ENCODE peak calls at places on chromosome 10, in four cellular contexts. One of them, this sample, is unnamed.

GRCh38 chr10:46245381-46245900 is 41.4 kb upstream of the ANTXRL start:
- DNase-seq in HepG2: no peak
- DNase-seq in K562: no peak
- DNase-seq in GM12878: no peak
- DNase-seq in this sample: no peak

GRCh38 chr10:111565542-111565941 is 488.7 kb downstream of the ADRA2A start:
- DNase-seq in GM12878: no peak
- DNase-seq in HepG2: no peak
- DNase-seq in K562: no peak
- DNase-seq in this sample: no peak

GRCh38 chr10:113788604-113789083 is 37.2 kb downstream of the PLEKHS1 start:
- DNase-seq in HepG2: no peak
- DNase-seq in GM12878: peak
- DNase-seq in K562: peak
- DNase-seq in this sample: no peak

GRCh38 chr10:96416643-96417042 is 57.8 kb upstream of the OPALIN start:
- DNase-seq in K562: no peak
- DNase-seq in GM12878: no peak
- DNase-seq in HepG2: peak
- DNase-seq in this sample: no peak

GRCh38 chr10:1643161-1643910 is 94.0 kb downstream of the ADARB2 start:
- DNase-seq in HepG2: peak
- DNase-seq in GM12878: peak
- DNase-seq in K562: peak
- DNase-seq in this sample: peak

GRCh38 chr10:114694735-114695134 is 36.7 kb upstream of the ABLIM1 start:
- DNase-seq in K562: peak
- DNase-seq in GM12878: no peak
- DNase-seq in HepG2: peak
- DNase-seq in this sample: peak

GRCh38 chr10:120429395-120429794 is 27.6 kb upstream of the PLPP4 start:
- DNase-seq in HepG2: no peak
- DNase-seq in K562: no peak
- DNase-seq in GM12878: no peak
- DNase-seq in this sample: no peak

GRCh38 chr10:73968101-73968515 is 29.8 kb upstream of the VCL start:
- DNase-seq in K562: no peak
- DNase-seq in GM12878: no peak
- DNase-seq in HepG2: no peak
- DNase-seq in this sample: no peak

GRCh38 chr10:92045641-92046106 is 122.1 kb downstream of the BTAF1 start:
- DNase-seq in GM12878: no peak
- DNase-seq in K562: no peak
- DNase-seq in HepG2: no peak
- DNase-seq in this sample: peak

GRCh38 chr10:42960491-42961155 is 116.2 kb upstream of the RET start:
- DNase-seq in GM12878: no peak
- DNase-seq in HepG2: no peak
- DNase-seq in K562: no peak
- DNase-seq in this sample: peak

GRCh38 chr10:133124357-133125211 is 35.4 kb upstream of the KNDC1 start:
- DNase-seq in K562: peak
- DNase-seq in HepG2: no peak
- DNase-seq in GM12878: no peak
- DNase-seq in this sample: peak

GRCh38 chr10:85919358-85920022 is 447.1 kb downstream of the GRID1 start:
- DNase-seq in HepG2: no peak
- DNase-seq in K562: no peak
- DNase-seq in GM12878: no peak
- DNase-seq in this sample: no peak

GRCh38 chr10:22720667-22721066 is 6.3 kb upstream of the PIP4K2A start:
- DNase-seq in K562: peak
- DNase-seq in GM12878: no peak
- DNase-seq in HepG2: no peak
- DNase-seq in this sample: no peak

GRCh38 chr10:110067960-110068770 is 60.4 kb downstream of the ADD3 start:
- DNase-seq in HepG2: peak
- DNase-seq in K562: peak
- DNase-seq in GM12878: no peak
- DNase-seq in this sample: no peak

GRCh38 chr10:121935702-121936101 is 7.9 kb upstream of the ATE1 start:
- DNase-seq in K562: no peak
- DNase-seq in HepG2: peak
- DNase-seq in GM12878: no peak
- DNase-seq in this sample: no peak

GRCh38 chr10:132452216-132452650 is 55.2 kb downstream of the PWWP2B start:
- DNase-seq in HepG2: no peak
- DNase-seq in GM12878: no peak
- DNase-seq in K562: no peak
- DNase-seq in this sample: no peak

GRCh38 chr10:43843331-43844101 is 194.8 kb upstream of the ZNF32 start:
- DNase-seq in K562: no peak
- DNase-seq in HepG2: no peak
- DNase-seq in GM12878: no peak
- DNase-seq in this sample: no peak

GRCh38 chr10:32199724-32200394 is 143.6 kb upstream of the KIF5B start:
- DNase-seq in HepG2: no peak
- DNase-seq in GM12878: no peak
- DNase-seq in K562: no peak
- DNase-seq in this sample: no peak

GRCh38 chr10:75287697-75288096 is 51.9 kb upstream of the COMTD1 start:
- DNase-seq in GM12878: no peak
- DNase-seq in K562: no peak
- DNase-seq in HepG2: no peak
- DNase-seq in this sample: no peak
- TF ChIP-seq ATF3 in GM12878: no peak
- TF ChIP-seq ATF3 in K562: no peak
- TF ChIP-seq ATF3 in HepG2: no peak
- TF ChIP-seq ATF3 in this sample: no peak

DNA sequence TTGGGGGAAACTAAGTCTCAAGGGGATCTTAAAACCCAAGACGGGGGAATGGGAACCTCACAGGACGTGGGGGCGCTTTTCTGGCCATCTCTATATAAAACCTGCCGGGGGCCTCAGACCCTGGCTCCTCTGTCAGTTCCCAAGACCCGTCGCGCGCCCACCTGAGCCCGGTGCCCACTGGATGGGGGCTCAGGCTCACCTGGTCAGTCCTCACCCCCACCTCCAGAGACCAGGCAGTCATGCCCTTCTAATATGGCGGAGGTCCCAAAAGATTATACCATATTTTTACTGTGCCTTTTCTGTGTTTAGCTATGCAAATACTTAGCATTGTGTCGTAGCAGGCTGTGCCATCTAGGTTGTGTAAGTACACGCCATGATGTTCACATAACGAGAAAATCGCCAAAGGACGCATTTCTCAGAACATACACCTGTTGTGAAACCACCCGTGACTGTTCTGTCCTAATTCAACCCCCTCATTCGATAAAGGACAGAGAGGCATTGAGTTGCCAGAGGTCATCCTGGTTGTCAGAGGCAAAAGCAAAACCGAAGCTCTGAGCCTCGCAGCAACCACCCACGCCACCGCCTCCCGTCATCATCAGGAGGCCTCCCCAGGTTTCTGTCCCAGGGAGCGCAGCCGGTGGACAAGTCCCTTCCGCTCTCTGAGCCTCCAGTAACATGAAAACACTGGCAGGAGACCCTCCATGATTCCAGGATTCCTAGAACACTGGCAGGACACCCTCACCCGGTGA is 28.9 kb downstream of the OAT start:
- DNase-seq in HepG2: no peak
- DNase-seq in K562: no peak
- DNase-seq in GM12878: no peak
- DNase-seq in this sample: no peak
- TF ChIP-seq ETV6 in HepG2: no peak
- TF ChIP-seq ETV6 in K562: no peak
- TF ChIP-seq ETV6 in GM12878: no peak
- TF ChIP-seq ETV6 in this sample: no peak

GRCh38 chr10:30984563-30985328 is 46.9 kb downstream of the ZNF438 start:
- DNase-seq in K562: no peak
- DNase-seq in HepG2: no peak
- DNase-seq in GM12878: no peak
- DNase-seq in this sample: no peak

GRCh38 chr10:30985552-30985951 is 46.1 kb downstream of the ZNF438 start:
- DNase-seq in GM12878: no peak
- DNase-seq in HepG2: no peak
- DNase-seq in K562: no peak
- DNase-seq in this sample: no peak

GRCh38 chr10:30979956-30980355 is 51.7 kb downstream of the ZNF438 start:
- DNase-seq in K562: no peak
- DNase-seq in GM12878: no peak
- DNase-seq in HepG2: no peak
- DNase-seq in this sample: no peak

GRCh38 chr10:30977385-30977784 is 54.3 kb downstream of the ZNF438 start:
- DNase-seq in GM12878: no peak
- DNase-seq in HepG2: no peak
- DNase-seq in K562: no peak
- DNase-seq in this sample: no peak

DNA sequence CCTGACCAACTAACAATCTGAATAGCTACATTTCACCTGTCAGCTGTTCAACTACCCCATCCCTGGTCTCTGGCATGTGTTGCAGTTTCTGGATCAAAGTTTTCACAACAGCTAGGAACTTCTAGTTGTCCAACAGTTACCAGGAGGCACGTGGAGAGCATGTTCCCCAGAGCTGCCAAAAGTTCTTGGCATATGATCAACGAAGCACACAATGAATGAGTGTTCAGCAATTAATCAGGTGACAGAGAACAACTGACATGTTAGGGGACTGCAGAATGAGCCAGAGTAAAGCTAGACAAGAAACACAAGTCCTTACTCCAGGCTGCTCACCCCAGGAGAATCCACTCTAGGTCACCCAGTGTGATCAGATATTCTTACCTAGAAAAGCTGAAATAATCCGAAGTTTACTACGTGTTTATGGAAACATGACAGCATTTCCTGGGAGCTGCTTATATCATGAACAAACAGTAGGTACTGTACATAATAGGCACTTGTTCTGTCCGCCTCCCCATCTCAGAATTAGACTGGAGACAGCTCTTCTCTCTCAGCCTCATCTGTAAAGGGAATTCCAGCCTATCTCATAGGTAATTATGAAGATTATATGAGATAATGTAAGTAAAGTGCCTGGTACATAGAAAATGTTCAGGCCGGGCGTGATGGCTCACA is 50.6 kb downstream of the ZNF438 start:
- DNase-seq in K562: no peak
- DNase-seq in GM12878: no peak
- DNase-seq in HepG2: no peak
- DNase-seq in this sample: no peak
- TF ChIP-seq TCF7 in K562: no peak
- TF ChIP-seq TCF7 in GM12878: no peak
- TF ChIP-seq TCF7 in HepG2: no peak
- TF ChIP-seq TCF7 in this sample: no peak

GRCh38 chr10:59578013-59578412 is 131.6 kb downstream of the SLC16A9 start:
- DNase-seq in K562: no peak
- DNase-seq in GM12878: no peak
- DNase-seq in HepG2: no peak
- DNase-seq in this sample: no peak
- TF ChIP-seq ATF3 in K562: no peak
- TF ChIP-seq ATF3 in GM12878: no peak
- TF ChIP-seq ATF3 in HepG2: no peak
- TF ChIP-seq ATF3 in this sample: no peak

GRCh38 chr10:49254556-49255318 is 44.2 kb upstream of the C10orf71 start:
- DNase-seq in K562: no peak
- DNase-seq in GM12878: no peak
- DNase-seq in HepG2: no peak
- DNase-seq in this sample: no peak
- TF ChIP-seq ETV6 in K562: no peak
- TF ChIP-seq ETV6 in GM12878: no peak
- TF ChIP-seq ETV6 in HepG2: no peak
- TF ChIP-seq ETV6 in this sample: no peak

GRCh38 chr10:33459597-33459996 is 125.1 kb upstream of the NRP1 start:
- DNase-seq in K562: no peak
- DNase-seq in HepG2: peak
- DNase-seq in GM12878: no peak
- DNase-seq in this sample: no peak
- TF ChIP-seq TCF7 in K562: no peak
- TF ChIP-seq TCF7 in HepG2: no peak
- TF ChIP-seq TCF7 in GM12878: no peak
- TF ChIP-seq TCF7 in this sample: no peak

GRCh38 chr10:103040424-103040823 is 122.3 kb downstream of the CNNM2 start:
- DNase-seq in HepG2: no peak
- DNase-seq in GM12878: no peak
- DNase-seq in K562: peak
- DNase-seq in this sample: no peak
- TF ChIP-seq ATF3 in HepG2: no peak
- TF ChIP-seq ATF3 in GM12878: no peak
- TF ChIP-seq ATF3 in K562: no peak
- TF ChIP-seq ATF3 in this sample: no peak

DNA sequence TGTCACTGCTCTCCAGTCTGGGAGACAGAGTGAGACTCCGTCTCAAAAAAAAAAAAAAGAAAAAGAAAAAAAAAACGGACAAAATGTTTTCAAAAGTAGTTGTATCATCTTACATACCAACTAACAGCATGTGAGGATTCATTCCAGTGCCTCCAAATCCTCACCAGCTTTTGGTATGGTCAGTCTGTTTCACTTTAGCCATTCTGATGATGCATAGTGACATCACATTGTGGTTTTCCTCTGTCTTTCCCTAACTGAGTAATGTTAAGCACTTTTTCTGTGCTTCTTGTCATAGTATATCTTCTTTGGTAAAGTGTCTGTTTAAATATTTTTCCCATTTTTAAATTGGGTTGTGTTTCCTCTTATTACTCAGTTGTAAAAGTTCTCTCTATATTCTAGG is 251.4 kb upstream of the CTBP2 start:
- DNase-seq in HepG2: no peak
- DNase-seq in K562: no peak
- DNase-seq in GM12878: no peak
- DNase-seq in this sample: no peak
- TF ChIP-seq ETV6 in HepG2: no peak
- TF ChIP-seq ETV6 in K562: no peak
- TF ChIP-seq ETV6 in GM12878: no peak
- TF ChIP-seq ETV6 in this sample: no peak

DNA sequence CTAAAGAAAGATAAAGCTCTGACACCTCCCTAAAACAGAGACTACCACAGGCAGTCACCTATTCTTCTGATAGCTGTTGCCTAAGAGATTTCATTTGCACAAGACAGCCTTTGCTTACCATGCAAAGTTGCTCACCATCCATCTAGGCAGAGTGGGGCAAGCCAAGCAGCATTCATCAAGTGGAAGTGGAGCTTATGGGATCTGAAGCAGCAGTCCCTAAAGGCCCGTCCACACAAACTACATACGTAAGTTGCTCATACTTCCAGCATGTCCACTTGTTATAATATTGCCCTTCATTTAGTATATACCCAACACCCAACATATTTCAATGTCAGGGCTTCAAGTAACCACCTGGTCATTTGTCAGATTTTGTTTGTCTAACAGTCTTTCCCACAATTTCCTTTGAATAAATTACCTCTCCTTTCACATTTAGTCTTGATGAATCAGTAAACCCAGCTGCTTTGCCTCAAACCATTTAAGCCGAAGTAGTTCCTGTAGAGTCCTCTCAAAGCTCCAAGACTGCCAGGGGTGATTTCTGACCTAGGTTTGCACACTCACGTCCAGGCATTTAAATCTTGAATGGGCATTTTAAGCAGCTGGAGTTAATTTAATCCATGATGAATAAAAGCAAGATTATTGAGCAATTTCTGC is 67.9 kb downstream of the ATAD1 start:
- DNase-seq in GM12878: no peak
- DNase-seq in K562: no peak
- DNase-seq in HepG2: no peak
- DNase-seq in this sample: no peak
- TF ChIP-seq TCF7 in GM12878: no peak
- TF ChIP-seq TCF7 in K562: no peak
- TF ChIP-seq TCF7 in HepG2: no peak
- TF ChIP-seq TCF7 in this sample: no peak

GRCh38 chr10:33476757-33477273 is 142.3 kb upstream of the NRP1 start:
- DNase-seq in GM12878: no peak
- DNase-seq in HepG2: no peak
- DNase-seq in K562: no peak
- DNase-seq in this sample: no peak
- TF ChIP-seq ATF3 in GM12878: no peak
- TF ChIP-seq ATF3 in HepG2: no peak
- TF ChIP-seq ATF3 in K562: no peak
- TF ChIP-seq ATF3 in this sample: no peak